ENCODE peak calls at places on chromosomes 11 and 22, in six cellular contexts. V is CD4-positive, alpha-beta T cell; K is GM23248; W is SK-N-SH; H is transverse colon; X is substantia nigra. Z is an unnamed sample.
A peak's percentile ranks its signal among the peaks of the same experiment; 100 is the strongest.

GRCh38 chr11:12217879-12218278 is 107.5 kb downstream of the MICAL2 start:
- DNase-seq in V (no peak), K (no peak), W (no peak), H (no peak), X (no peak), Z (no peak)

GRCh38 chr22:28017558-28017820 is 98.4 kb upstream of the PITPNB start:
- DNase-seq in V (peak; percentile 1), K (no peak), W (no peak), H (no peak), X (no peak), Z (no peak)

GRCh38 chr22:39936523-39937145 is 23.6 kb upstream of the TMA7B start:
- DNase-seq in V (no peak), K (no peak), W (no peak), H (no peak), X (no peak), Z (no peak)

GRCh38 chr11:60939828-60940227 is 12.1 kb downstream of the SLC15A3 start:
- DNase-seq in V (no peak), K (peak; percentile 17), W (no peak), H (no peak), X (no peak), Z (no peak)

GRCh38 chr22:36253523-36254490 is 874 bp downstream of the APOL1 start:
- DNase-seq in V (no peak), K (peak; percentile 48), W (peak; percentile 29), H (peak; percentile 58), X (no peak), Z (peak; percentile 46)

GRCh38 chr22:18108187-18108586 is 2.4 kb upstream of the TUBA8 start:
- DNase-seq in V (no peak), K (no peak), W (no peak), H (no peak), X (no peak), Z (no peak)

GRCh38 chr11:64925536-64926449 is 1.3 kb downstream of the PPP2R5B start:
- DNase-seq in V (no peak), K (no peak), W (peak; percentile 46), H (no peak), X (no peak), Z (peak; percentile 53)

GRCh38 chr11:76712125-76712524 is 41.6 kb upstream of the LRRC32 start:
- DNase-seq in V (no peak), K (no peak), W (no peak), H (no peak), X (no peak), Z (no peak)

GRCh38 chr11:124445646-124446139 is at the start of gene OR8B8:
- DNase-seq in V (no peak), K (no peak), W (no peak), H (no peak), X (no peak), Z (no peak)

GRCh38 chr11:70933986-70934583 is 318.3 kb downstream of the SHANK2 start:
- DNase-seq in V (no peak), K (no peak), W (no peak), H (no peak), X (no peak), Z (no peak)

GRCh38 chr11:3605721-3606324 is 36.0 kb downstream of the ART5 start:
- DNase-seq in V (no peak), K (no peak), W (peak; percentile 3), H (no peak), X (no peak), Z (no peak)

GRCh38 chr11:2778630-2779498 is 79.1 kb upstream of the KCNQ1OT1 start:
- DNase-seq in V (peak; percentile 28), K (peak; percentile 65), W (peak; percentile 93), H (peak; percentile 86), X (peak; percentile 76), Z (peak; percentile 87)

GRCh38 chr11:46347637-46348311 is 511 bp downstream of the DGKZ start:
- DNase-seq in V (peak; percentile 47), K (peak; percentile 57), W (peak; percentile 63), H (peak; percentile 34), X (no peak), Z (peak; percentile 36)

GRCh38 chr22:24289138-24289537 is 18.5 kb downstream of the SPECC1L start:
- DNase-seq in V (no peak), K (peak; percentile 90), W (no peak), H (no peak), X (no peak), Z (no peak)

GRCh38 chr22:19845369-19845722 is 9.3 kb downstream of the GNB1L start:
- DNase-seq in V (no peak), K (peak; percentile 12), W (peak; percentile 39), H (no peak), X (no peak), Z (no peak)

GRCh38 chr22:19848298-19849224 is 6.1 kb downstream of the GNB1L start:
- DNase-seq in V (no peak), K (peak; percentile 57), W (no peak), H (peak; percentile 77), X (no peak), Z (peak; percentile 66)

GRCh38 chr22:19844423-19845368 is 10.0 kb downstream of the GNB1L start:
- DNase-seq in V (no peak), K (peak; percentile 96), W (peak; percentile 80), H (no peak), X (no peak), Z (peak; percentile 30)

GRCh38 chr22:19846620-19847344 is 7.9 kb downstream of the GNB1L start:
- DNase-seq in V (no peak), K (no peak), W (no peak), H (no peak), X (no peak), Z (no peak)

DNA sequence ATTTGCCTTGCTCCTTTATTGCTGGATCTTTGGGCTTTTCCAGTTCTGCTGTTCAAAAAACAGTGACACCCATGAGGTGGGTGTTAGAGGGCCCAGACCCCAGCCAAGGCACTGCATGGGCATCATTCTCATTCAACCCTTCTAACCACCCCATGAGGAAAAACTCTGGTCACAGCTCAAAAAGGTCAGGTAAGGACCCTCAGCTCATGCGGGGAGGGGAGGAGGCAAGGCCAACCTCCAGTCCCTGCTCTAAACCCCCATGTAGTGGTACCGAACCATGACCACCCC is 7.4 kb downstream of the GNB1L start:
- DNase-seq in V (no peak), K (no peak), W (no peak), H (no peak), X (no peak), Z (no peak)
- H3K27ac ChIP-seq in V (no peak overlapping the region), K (no peak overlapping the region), W (no peak overlapping the region), H (no peak overlapping the region), X (no peak overlapping the region), Z (no peak overlapping the region)

GRCh38 chr11:6572215-6572614 is 31.2 kb downstream of the RRP8 start:
- DNase-seq in V (no peak), K (peak; percentile 86), W (no peak), H (no peak), X (no peak), Z (no peak)
- H3K27ac ChIP-seq in V (no peak overlapping the region), K (no peak overlapping the region), W (peak overlapping the region; percentile 31), H (no peak overlapping the region), X (no peak overlapping the region), Z (no peak overlapping the region)

GRCh38 chr11:114078423-114078822 is 18.9 kb downstream of the ZBTB16 start:
- DNase-seq in V (no peak), K (no peak), W (no peak), H (no peak), X (no peak), Z (no peak)

GRCh38 chr11:114081641-114082414 is 22.3 kb downstream of the ZBTB16 start:
- DNase-seq in V (no peak), K (peak; percentile 46), W (no peak), H (no peak), X (no peak), Z (no peak)

GRCh38 chr11:114079406-114080072 is 20.0 kb downstream of the ZBTB16 start:
- DNase-seq in V (no peak), K (peak; percentile 24), W (no peak), H (no peak), X (no peak), Z (no peak)

GRCh38 chr11:114080769-114081168 is 21.3 kb downstream of the ZBTB16 start:
- DNase-seq in V (no peak), K (no peak), W (no peak), H (no peak), X (no peak), Z (no peak)

GRCh38 chr11:114080219-114080618 is 20.7 kb downstream of the ZBTB16 start:
- DNase-seq in V (no peak), K (peak; percentile 35), W (no peak), H (no peak), X (no peak), Z (no peak)
- H3K27ac ChIP-seq in V (no peak overlapping the region), K (no peak overlapping the region), W (no peak overlapping the region), H (peak overlapping the region; percentile 68), X (no peak overlapping the region), Z (peak overlapping the region; percentile 89)

DNA sequence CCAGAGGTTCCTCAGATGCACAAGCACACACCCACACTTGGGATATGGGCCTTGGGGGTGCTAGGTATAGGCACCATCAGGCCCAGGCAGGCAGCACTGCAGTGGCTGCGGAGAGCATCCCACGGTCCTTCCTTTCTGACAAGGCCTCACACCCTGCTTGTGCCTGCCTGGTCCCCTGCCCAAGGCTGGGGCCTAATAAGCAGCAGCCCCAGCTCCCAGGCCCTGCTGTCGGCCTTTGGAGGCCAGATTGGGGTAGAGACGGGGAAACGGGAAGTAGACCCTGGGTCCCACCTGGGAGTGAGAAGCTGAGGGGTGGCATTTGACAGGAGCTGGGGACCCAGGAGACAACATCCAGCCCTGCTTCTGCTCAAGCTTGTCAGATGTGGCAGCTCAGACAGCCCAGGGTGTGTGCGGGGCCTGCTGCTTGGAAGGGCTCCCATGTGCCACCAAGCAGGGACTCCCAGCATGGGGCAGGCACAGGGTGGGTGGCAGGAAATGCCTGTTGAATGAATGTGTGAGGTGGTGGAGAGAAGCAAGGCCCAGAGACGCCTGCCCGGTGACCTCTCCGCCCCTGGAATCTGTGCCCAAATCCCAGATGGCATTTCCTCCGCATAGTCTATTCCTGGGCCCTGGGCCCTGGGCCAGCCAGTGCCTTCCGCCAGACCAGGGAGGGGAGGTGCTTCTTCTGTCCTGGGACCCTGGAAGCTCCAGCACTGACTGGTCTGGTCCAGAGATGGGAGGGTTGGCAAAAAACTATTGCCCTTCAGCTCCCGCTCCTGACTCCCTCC is 3.5 kb downstream of the CST6 start:
- DNase-seq in V (no peak), K (peak; percentile 61), W (no peak), H (no peak), X (no peak), Z (no peak)
- H3K27ac ChIP-seq in V (no peak overlapping the region), K (peak overlapping the region; percentile 74), W (peak overlapping the region; percentile 92), H (no peak overlapping the region), X (no peak overlapping the region), Z (no peak overlapping the region)

Z was measured in body of pancreas.